ENCODE peak calls at places on chromosome 16, in nine cellular contexts. V, T, H, C, J, M, Y, B and N are unnamed samples. For H3K4me1, the result is how much of the 10 kb centered on the place peaks cover.

GRCh38 chr16:46796764-46797269 is 34.2 kb downstream of the C16orf87 start:
- DNase-seq in M (no peak), B (no peak), C (no peak), J (no peak), T (no peak), V (no peak), Y (no peak), H (no peak), N (no peak)

GRCh38 chr16:2663553-2664521 is 18.5 kb upstream of the KCTD5 start:
- DNase-seq in C (peak), V (no peak), M (peak), B (no peak), T (peak), J (no peak), H (no peak), Y (no peak), N (peak)

GRCh38 chr16:16154292-16154951 is 68.9 kb downstream of the ABCC6 start:
- DNase-seq in T (no peak), Y (no peak), B (no peak), V (no peak), C (no peak), J (no peak), M (no peak), H (no peak), N (no peak)

GRCh38 chr16:64925166-64925565 is 196.7 kb downstream of the CDH11 start:
- DNase-seq in M (no peak), V (no peak), Y (no peak), H (no peak), T (no peak), J (no peak), C (no peak), B (no peak), N (no peak)

GRCh38 chr16:75761111-75761510 is 34.8 kb upstream of the CPHXL start:
- DNase-seq in T (peak), B (no peak), Y (no peak), H (no peak), C (peak), M (no peak), V (no peak), J (no peak), N (no peak)

GRCh38 chr16:75267631-75268264 is 16.3 kb upstream of the BCAR1 start:
- DNase-seq in J (peak), B (peak), V (peak), H (no peak), M (peak), Y (peak), T (peak), C (peak), N (peak)

GRCh38 chr16:49382916-49383315 is 9.3 kb downstream of the C16orf78 start:
- DNase-seq in V (no peak), B (no peak), H (no peak), J (no peak), C (no peak), M (peak), T (no peak), Y (no peak), N (no peak)

GRCh38 chr16:73172621-73173312 is 124.8 kb upstream of the ZFHX3 start:
- DNase-seq in M (peak), V (peak), B (peak), C (peak), T (peak), J (peak), H (no peak), Y (peak), N (no peak)

GRCh38 chr16:50360033-50360778 is 8.6 kb downstream of the BRD7 start:
- DNase-seq in V (no peak), H (no peak), J (peak), C (peak), T (peak), Y (no peak), B (no peak), M (no peak), N (peak)

GRCh38 chr16:71542377-71542776 is 16.2 kb downstream of the CHST4 start:
- DNase-seq in J (peak), V (peak), B (peak), M (peak), Y (no peak), C (no peak), H (no peak), T (peak), N (no peak)

DNA sequence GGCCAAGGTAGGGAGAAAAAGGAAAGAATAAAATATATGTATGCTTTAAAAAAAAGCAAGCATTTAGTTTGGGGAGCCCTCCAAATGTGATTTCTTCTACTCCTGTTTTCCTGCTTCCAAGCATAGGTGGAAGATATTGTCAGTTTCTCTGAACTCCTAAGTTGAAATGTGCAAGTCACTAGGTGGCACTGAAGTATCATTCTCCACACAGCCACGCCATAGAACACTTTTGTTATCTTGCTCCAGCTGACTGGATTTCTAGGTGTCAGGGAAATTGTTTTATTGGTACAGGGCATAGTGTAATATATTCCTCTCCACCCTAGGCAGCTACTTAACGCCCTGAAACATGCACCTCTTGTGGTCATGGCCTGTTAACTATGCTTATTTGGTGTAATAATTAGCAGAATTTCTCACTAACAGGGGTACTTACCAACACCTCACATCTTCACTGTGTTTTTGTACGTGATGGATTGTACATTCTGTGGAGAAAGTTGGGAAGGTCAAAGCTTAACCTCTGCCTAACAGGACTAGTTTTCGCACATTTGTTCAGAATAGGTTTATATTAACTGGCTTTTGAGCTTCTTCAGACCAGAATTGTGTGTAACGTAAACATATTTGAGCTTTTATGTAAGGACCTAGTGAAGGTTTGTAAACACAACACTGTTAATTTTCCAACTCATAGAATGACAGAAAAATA is 69.3 kb downstream of the FTO start:
- DNase-seq in M (peak), T (peak), V (no peak), C (peak), J (peak), H (peak), Y (no peak), B (no peak), N (peak)
- H3K4me1 ChIP-seq in M (half or more), T (half or more), V (half or more), C (under half), J (under half), H (under half), Y (half or more), B (under half), N (under half)

DNA sequence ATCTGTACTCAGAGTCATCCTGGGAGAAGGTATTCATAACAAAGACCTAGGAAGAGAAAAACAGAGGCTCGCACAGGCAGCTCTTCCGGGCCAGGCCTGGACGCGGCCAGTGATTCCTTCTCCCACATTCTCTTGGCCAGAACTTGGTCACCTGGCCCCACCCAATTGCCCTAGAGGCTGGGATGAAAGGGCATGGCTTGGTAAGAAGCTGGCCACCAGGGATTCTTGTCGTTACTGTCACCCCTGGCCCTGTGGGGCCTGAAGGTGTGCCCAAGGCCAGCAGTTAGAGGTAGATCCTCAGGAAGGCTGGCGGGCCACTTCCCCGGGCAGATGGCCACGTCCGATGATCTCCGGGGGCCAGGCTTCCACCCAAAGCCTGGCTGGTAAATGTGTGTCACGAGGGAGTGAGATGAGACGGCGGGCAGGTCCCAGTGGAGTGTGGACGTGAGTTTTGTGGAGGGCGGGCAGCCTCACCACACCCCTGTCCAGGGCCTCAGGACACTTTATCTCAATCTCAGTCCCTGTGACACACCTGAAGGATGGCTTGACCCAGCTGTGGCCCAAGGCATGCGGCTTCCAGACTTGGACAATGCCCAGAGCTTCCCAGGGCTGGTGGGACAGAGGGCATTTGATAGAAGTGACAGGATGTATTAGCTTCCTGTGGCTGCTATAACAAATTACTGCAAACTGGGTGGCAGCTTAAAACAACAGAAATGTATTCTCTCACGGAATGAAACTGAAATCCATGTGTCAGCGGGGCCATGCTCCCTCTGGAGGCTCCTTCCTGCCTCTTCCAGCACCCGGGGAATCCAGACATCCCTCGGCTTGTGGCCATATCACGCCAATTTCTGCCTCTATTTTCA is 66.3 kb upstream of the GSE1 start:
- DNase-seq in B (no peak), V (no peak), Y (no peak), C (no peak), T (no peak), J (no peak), H (no peak), M (no peak), N (no peak)
- TF ChIP-seq CTCF in B (no peak), V (peak), Y (no peak), C (peak), T (no peak), J (no peak), H (no peak), M (peak), N (peak)

GRCh38 chr16:27449434-27450188 is 47.6 kb downstream of the IL21R start:
- DNase-seq in Y (no peak), V (no peak), B (no peak), J (peak), H (no peak), T (no peak), M (peak), C (no peak), N (no peak)

GRCh38 chr16:27455700-27456099 is 53.7 kb downstream of the IL21R start:
- DNase-seq in C (no peak), M (no peak), H (no peak), T (peak), J (no peak), V (no peak), B (no peak), Y (no peak), N (no peak)

GRCh38 chr16:27452569-27453475 is 50.8 kb downstream of the IL21R start:
- DNase-seq in C (no peak), B (no peak), V (no peak), H (peak), T (no peak), M (no peak), J (no peak), Y (no peak), N (no peak)

GRCh38 chr16:27450836-27451341 is 48.9 kb downstream of the IL21R start:
- DNase-seq in M (peak), J (no peak), B (no peak), T (no peak), H (peak), V (no peak), Y (no peak), C (no peak), N (no peak)

DNA sequence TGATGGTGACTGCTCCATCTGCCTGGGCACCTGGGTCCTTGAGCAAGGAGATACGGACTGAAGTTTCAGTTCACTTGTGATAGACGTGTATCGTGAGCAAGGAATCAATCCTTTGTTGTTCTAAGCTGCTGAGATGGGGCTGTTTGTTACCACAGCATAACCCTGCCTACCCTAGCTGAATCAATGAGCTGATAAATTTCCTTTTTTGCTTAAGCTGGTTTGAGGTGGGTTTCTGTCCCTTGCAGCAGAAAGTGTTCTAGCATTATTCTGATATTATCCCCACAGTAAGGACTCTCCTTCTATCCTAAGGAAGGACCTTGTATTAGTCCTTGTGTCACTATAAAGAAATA is 51.5 kb downstream of the IL21R start:
- DNase-seq in Y (no peak), T (no peak), B (no peak), J (no peak), C (no peak), V (no peak), M (no peak), H (no peak), N (no peak)
- H3K4me1 ChIP-seq in Y (under half), T (under half), B (under half), J (under half), C (under half), V (under half), M (under half), H (under half), N (under half)

GRCh38 chr16:86052926-86053325 is 154.0 kb downstream of the IRF8 start:
- DNase-seq in J (no peak), V (no peak), M (no peak), C (no peak), Y (no peak), H (no peak), T (no peak), B (peak), N (no peak)
- TF ChIP-seq CTCF in J (no peak), V (no peak), M (no peak), C (no peak), Y (no peak), H (no peak), T (no peak), B (no peak), N (no peak)

GRCh38 chr16:88432174-88432573 is 20.9 kb upstream of the ZFPM1 start:
- DNase-seq in V (no peak), M (no peak), T (no peak), C (no peak), J (no peak), H (no peak), B (no peak), Y (no peak), N (no peak)

GRCh38 chr16:88434353-88434690 is 18.8 kb upstream of the ZFPM1 start:
- DNase-seq in V (no peak), Y (no peak), H (no peak), M (no peak), T (no peak), C (no peak), J (no peak), B (no peak), N (no peak)

GRCh38 chr16:88432753-88433152 is 20.3 kb upstream of the ZFPM1 start:
- DNase-seq in B (no peak), V (no peak), T (no peak), C (no peak), M (no peak), J (no peak), Y (no peak), H (no peak), N (no peak)

GRCh38 chr16:88434746-88435145 is 18.3 kb upstream of the ZFPM1 start:
- DNase-seq in B (no peak), J (no peak), Y (no peak), T (no peak), M (no peak), C (no peak), H (no peak), V (no peak), N (no peak)

DNA sequence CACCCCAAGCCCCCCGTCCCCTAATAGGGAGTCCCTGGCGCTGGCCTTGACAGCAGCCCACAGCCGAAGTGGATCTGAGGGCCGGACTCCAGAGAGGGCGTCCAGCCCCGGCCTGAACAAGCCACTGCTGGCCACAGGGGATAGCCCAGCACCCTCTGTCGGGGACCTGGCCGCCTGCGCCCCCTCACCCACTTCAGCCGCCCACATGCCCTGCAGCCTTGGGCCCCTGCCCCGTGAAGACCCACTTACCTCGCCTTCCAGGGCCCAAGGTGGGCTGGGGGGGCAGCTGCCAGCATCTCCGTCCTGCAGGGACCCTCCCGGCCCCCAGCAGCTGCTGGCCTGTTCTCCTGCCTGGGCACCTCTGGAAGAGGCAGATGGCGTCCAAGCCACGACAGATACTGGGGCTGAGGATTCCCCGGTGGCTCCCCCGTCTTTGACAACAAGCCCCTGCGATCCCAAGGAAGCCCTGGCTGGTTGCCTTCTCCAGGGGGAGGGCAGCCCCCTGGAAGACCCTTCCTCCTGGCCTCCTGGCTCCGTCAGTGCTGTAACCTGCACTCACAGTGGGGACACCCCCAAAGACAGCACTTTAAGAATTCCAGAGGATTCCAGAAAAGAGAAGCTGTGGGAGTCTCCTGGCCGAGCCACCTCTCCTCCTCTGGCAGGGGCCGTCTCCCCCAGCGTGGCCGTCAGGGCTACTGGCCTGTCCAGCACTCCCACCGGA is 19.3 kb upstream of the ZFPM1 start:
- DNase-seq in M (no peak), J (no peak), T (no peak), Y (no peak), V (no peak), H (no peak), B (no peak), C (no peak), N (no peak)
- H3K4me1 ChIP-seq in M (under half), J (under half), T (under half), Y (under half), V (under half), H (under half), B (under half), C (under half), N (under half)

GRCh38 chr16:80503144-80503543 is 37.6 kb upstream of the DYNLRB2 start:
- DNase-seq in M (no peak), J (no peak), T (no peak), Y (no peak), V (no peak), H (no peak), B (no peak), C (no peak), N (no peak)
- TF ChIP-seq CTCF in M (no peak), J (no peak), T (no peak), Y (no peak), V (no peak), H (no peak), B (no peak), C (no peak), N (no peak)